ENCODE peak calls at places on chromosomes 2 and 18, in ten cellular contexts. C is NAMALWA; B is activated CD4-positive, alpha-beta T cell treated with anti-CD3 and anti-CD28 coated beads, Interleukin-2, amount 50 U/mL, for 1 hour; O is RWPE1; D is aorta; Y is AG04449; E is activated T-helper 1 cell treated with anti-CD3 and anti-CD28 coated beads, Interleukin-2, amount 50 U/mL, for 16 hours; P is right lobe of liver; S is A673; X is cardiac muscle cell. H is an unnamed sample.

GRCh38 chr2:230811508-230811907 is 53.2 kb upstream of the ITM2C start:
- DNase-seq in Y (no peak), C (no peak), X (peak), D (no peak), E (no peak), S (no peak), B (no peak), O (no peak), P (no peak), H (no peak)

GRCh38 chr2:239805414-239805813 is 219.7 kb downstream of the NDUFA10 start:
- DNase-seq in P (peak), C (no peak), B (no peak), O (no peak), Y (no peak), D (no peak), E (no peak), X (no peak), S (no peak), H (no peak)

GRCh38 chr2:23698733-23699391 is 228.1 kb downstream of the ATAD2B start:
- DNase-seq in S (peak), Y (no peak), X (peak), P (peak), B (no peak), C (peak), D (peak), E (no peak), O (no peak), H (peak)

GRCh38 chr2:19623488-19623887 is 265.1 kb upstream of the OSR1 start:
- DNase-seq in O (peak), P (no peak), Y (peak), C (no peak), B (no peak), D (no peak), X (peak), S (no peak), E (no peak), H (no peak)

GRCh38 chr2:39228413-39229209 is 15.2 kb downstream of the CDKL4 start:
- DNase-seq in P (no peak), S (no peak), C (no peak), B (no peak), E (no peak), D (no peak), Y (no peak), X (peak), O (no peak), H (peak)

GRCh38 chr18:63025251-63025710 is 294.3 kb downstream of the BCL2 start:
- DNase-seq in Y (no peak), S (peak), X (peak), B (no peak), O (peak), P (no peak), C (no peak), E (no peak), D (no peak), H (no peak)

GRCh38 chr2:62321370-62321769 is 125.5 kb downstream of the B3GNT2 start:
- DNase-seq in E (no peak), Y (no peak), S (no peak), P (no peak), C (no peak), D (no peak), X (no peak), O (no peak), B (no peak), H (no peak)

GRCh38 chr2:8670580-8670979 is 11.3 kb upstream of the ID2 start:
- DNase-seq in B (no peak), D (no peak), Y (no peak), E (no peak), O (no peak), C (no peak), S (no peak), X (no peak), P (no peak), H (no peak)

GRCh38 chr2:222561817-222562424 is 94.0 kb downstream of the FARSB start:
- DNase-seq in B (peak), C (peak), E (no peak), D (no peak), Y (no peak), O (peak), S (peak), P (no peak), X (peak), H (no peak)

GRCh38 chr2:7517122-7517487 is 599.9 kb downstream of the RNF144A start:
- DNase-seq in S (no peak), B (no peak), E (no peak), X (no peak), Y (no peak), P (no peak), D (no peak), C (no peak), O (no peak), H (no peak)

GRCh38 chr18:61169386-61169785 is 163.8 kb upstream of the CDH20 start:
- DNase-seq in X (no peak), S (no peak), P (no peak), C (no peak), E (no peak), O (no peak), D (no peak), B (no peak), Y (no peak), H (no peak)

GRCh38 chr2:38375711-38376345 is 1.2 kb downstream of the ATL2 start:
- DNase-seq in P (no peak), Y (no peak), O (no peak), D (peak), S (no peak), E (no peak), C (no peak), X (peak), B (no peak), H (no peak)

GRCh38 chr2:127176371-127177311 is 43.5 kb downstream of the CYP27C1 start:
- DNase-seq in P (no peak), C (no peak), X (peak), O (no peak), D (peak), E (no peak), S (peak), B (no peak), Y (no peak), H (peak)

GRCh38 chr2:196590286-196590685 is 49.2 kb upstream of the CCDC150 start:
- DNase-seq in Y (no peak), D (no peak), C (no peak), P (no peak), X (peak), E (no peak), O (no peak), B (no peak), S (no peak), H (no peak)

H was measured in posterior vena cava.